ENCODE peak calls at places on chromosomes 12 and 14, in seven cellular contexts. X, W, D, V, Y, R and O are unnamed samples.
A peak's percentile ranks its signal among the peaks of the same experiment; 100 is the strongest.

GRCh38 chr12:116882742-116883141 is 1.5 kb upstream of the HRK start:
- DNase-seq in W (no peak), Y (no peak), D (no peak), X (no peak), R (no peak), V (no peak), O (no peak)

GRCh38 chr14:104477117-104477623 is 102.4 kb upstream of the C14orf180 start:
- DNase-seq in R (no peak), Y (no peak), W (no peak), D (no peak), X (no peak), V (no peak), O (no peak)

GRCh38 chr14:104146651-104147345 is 8.4 kb downstream of the KIF26A start:
- DNase-seq in R (no peak), V (no peak), X (no peak), Y (no peak), W (no peak), D (no peak), O (no peak)

GRCh38 chr14:49460647-49461046 is 125.5 kb downstream of the RPS29 start:
- DNase-seq in W (no peak), D (no peak), X (no peak), Y (no peak), V (no peak), R (no peak), O (no peak)

GRCh38 chr14:55975281-55975905 is 142.8 kb upstream of the PELI2 start:
- DNase-seq in V (no peak), R (no peak), D (no peak), W (no peak), Y (no peak), X (no peak), O (no peak)

GRCh38 chr12:31317471-31318397 is 8.2 kb downstream of the SINHCAF start:
- DNase-seq in V (no peak), R (no peak), D (no peak), W (no peak), Y (no peak), X (no peak), O (no peak)

GRCh38 chr12:68560823-68561422 is 49.8 kb upstream of the RAP1B start:
- DNase-seq in D (no peak), V (no peak), Y (no peak), W (no peak), R (no peak), X (no peak), O (no peak)

GRCh38 chr14:93137864-93138263 is 22.1 kb upstream of the ITPK1 start:
- DNase-seq in W (no peak), V (no peak), Y (peak; percentile 88), R (peak; percentile 83), D (peak; percentile 70), X (peak; percentile 57), O (no peak)

GRCh38 chr12:125183187-125184067 is 118.2 kb downstream of the AACS start:
- DNase-seq in R (peak; percentile 82), D (peak; percentile 72), Y (peak; percentile 80), V (peak; percentile 86), X (peak; percentile 86), W (peak; percentile 67), O (peak; percentile 72)

GRCh38 chr12:24778486-24779304 is 170.2 kb downstream of the BCAT1 start:
- DNase-seq in D (no peak), X (no peak), Y (no peak), W (no peak), R (no peak), V (no peak), O (no peak)

GRCh38 chr14:69539631-69540410 is 34.9 kb downstream of the CCDC177 start:
- DNase-seq in Y (peak; percentile 21), X (no peak), D (no peak), W (no peak), R (peak; percentile 26), V (no peak), O (no peak)

GRCh38 chr12:94263011-94263786 is 114.8 kb downstream of the PLXNC1 start:
- DNase-seq in R (no peak), W (no peak), D (no peak), X (no peak), V (peak; percentile 70), Y (peak; percentile 33), O (peak; percentile 73)

GRCh38 chr12:94261781-94262180 is 113.4 kb downstream of the PLXNC1 start:
- DNase-seq in W (no peak), D (no peak), V (no peak), R (no peak), X (no peak), Y (no peak), O (no peak)

GRCh38 chr12:94263905-94264655 is 115.7 kb downstream of the PLXNC1 start:
- DNase-seq in Y (no peak), W (no peak), X (no peak), V (no peak), D (no peak), R (no peak), O (no peak)

GRCh38 chr12:94261119-94261518 is 112.7 kb downstream of the PLXNC1 start:
- DNase-seq in X (no peak), Y (no peak), V (no peak), W (no peak), D (no peak), R (no peak), O (no peak)

GRCh38 chr12:94262228-94263010 is 114.0 kb downstream of the PLXNC1 start:
- DNase-seq in D (peak; percentile 73), W (peak; percentile 84), X (no peak), R (peak; percentile 71), V (peak; percentile 70), Y (peak; percentile 81), O (peak; percentile 80)
- H3K4me3 ChIP-seq in D (peak overlapping the region; percentile 57), W (peak overlapping the region; percentile 59), X (no peak overlapping the region), R (peak overlapping the region; percentile 2), V (peak overlapping the region; percentile 94), Y (peak overlapping the region; percentile 44), O (peak overlapping the region; percentile 10)

DNA sequence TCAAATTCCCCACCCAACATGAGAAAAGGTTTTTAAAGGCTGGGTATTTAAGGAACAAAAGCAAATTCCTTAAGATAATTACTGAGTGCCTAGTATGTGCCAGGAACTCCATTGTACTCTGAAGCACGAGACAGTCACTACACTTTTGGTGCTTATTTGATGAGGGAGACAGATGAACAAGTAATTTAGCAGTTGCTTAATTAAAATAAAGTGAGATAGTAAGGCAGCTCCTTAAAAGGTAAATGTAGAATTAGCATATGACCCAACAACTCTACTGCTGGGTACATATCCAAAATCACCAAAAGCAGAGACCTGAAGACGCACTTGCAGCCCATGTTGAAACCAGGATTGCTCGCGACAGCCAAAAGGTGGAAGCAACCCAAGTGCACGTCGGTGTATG is 21.3 kb downstream of the POLE start:
- DNase-seq in V (no peak), D (no peak), W (no peak), R (no peak), X (no peak), Y (no peak), O (no peak)
- H3K36me3 ChIP-seq in V (peaks cover 4% of the 10 kb centered on the region), D (peaks cover 1% of the 10 kb centered on the region), W (peaks cover 8% of the 10 kb centered on the region), R (peaks cover 24% of the 10 kb centered on the region), X (peaks cover 95% of the 10 kb centered on the region), Y (no peaks in the 10 kb centered on the region), O (peaks cover 37% of the 10 kb centered on the region)

GRCh38 chr14:73717998-73718741 is 4.0 kb upstream of the PNMA1 start:
- DNase-seq in W (no peak), Y (peak; percentile 48), X (no peak), D (no peak), R (no peak), V (no peak), O (no peak)
- H3K4me3 ChIP-seq in W (peak overlapping the region; percentile 19), Y (peak overlapping the region; percentile 14), X (no peak overlapping the region), D (no peak overlapping the region), R (no peak overlapping the region), V (no peak overlapping the region), O (no peak overlapping the region)

GRCh38 chr12:4290011-4290790 is 16.6 kb downstream of the CCND2 start:
- DNase-seq in W (no peak), X (no peak), R (no peak), D (no peak), V (no peak), Y (no peak), O (no peak)
- H3K36me3 ChIP-seq in W (no peaks in the 10 kb centered on the region), X (no peaks in the 10 kb centered on the region), R (peaks cover 10% of the 10 kb centered on the region), D (no peaks in the 10 kb centered on the region), V (peaks cover 61% of the 10 kb centered on the region), Y (no peaks in the 10 kb centered on the region), O (peaks cover 63% of the 10 kb centered on the region)

GRCh38 chr12:48003226-48004038 is 844 bp downstream of the COL2A1 start:
- DNase-seq in R (no peak), D (no peak), Y (no peak), W (no peak), X (no peak), V (no peak), O (no peak)
- H3K4me3 ChIP-seq in R (no peak overlapping the region), D (peak overlapping the region; percentile 53), Y (peak overlapping the region; percentile 24), W (peak overlapping the region; percentile 62), X (peak overlapping the region; percentile 52), V (peak overlapping the region; percentile 58), O (no peak overlapping the region)

GRCh38 chr12:96329018-96329417 is 71.2 kb downstream of the CDK17 start:
- DNase-seq in V (no peak), D (no peak), R (no peak), X (no peak), Y (no peak), W (no peak), O (no peak)

GRCh38 chr12:96329545-96329944 is 70.7 kb downstream of the CDK17 start:
- DNase-seq in X (no peak), Y (no peak), W (no peak), D (no peak), V (no peak), R (no peak), O (no peak)

GRCh38 chr12:96327346-96327745 is 72.9 kb downstream of the CDK17 start:
- DNase-seq in W (no peak), R (no peak), Y (no peak), X (no peak), V (no peak), D (no peak), O (peak; percentile 53)

GRCh38 chr12:96327889-96328288 is 72.3 kb downstream of the CDK17 start:
- DNase-seq in W (no peak), X (no peak), Y (no peak), D (no peak), V (no peak), R (no peak), O (no peak)

DNA sequence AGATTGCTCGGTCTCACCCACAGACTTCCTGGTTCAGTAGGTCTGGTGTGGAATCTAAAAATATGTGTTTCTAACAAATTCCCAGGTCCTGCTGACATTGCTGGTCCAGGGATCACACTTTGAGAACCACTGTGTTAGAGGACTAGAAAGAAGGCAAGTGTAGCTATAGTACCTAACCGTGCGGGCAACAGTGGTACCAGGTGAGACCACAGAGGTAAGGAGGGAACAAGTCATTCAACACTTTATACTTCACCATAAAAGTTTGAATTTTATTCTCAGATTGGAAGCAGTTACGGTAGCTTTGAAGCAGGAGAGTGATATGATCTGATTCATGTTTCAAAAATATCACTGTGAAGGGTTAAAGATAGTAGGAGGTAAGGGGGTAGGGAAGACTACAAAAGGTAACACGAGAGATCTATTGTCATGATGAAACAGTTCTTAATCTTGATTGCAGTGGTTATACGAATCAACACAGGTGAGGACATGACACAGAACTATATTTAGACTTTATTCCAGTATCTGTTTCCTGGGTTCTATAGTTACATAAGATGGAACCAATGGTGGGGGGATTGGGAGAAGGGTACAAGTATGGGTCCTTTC is 73.5 kb downstream of the CDK17 start:
- DNase-seq in Y (no peak), R (no peak), X (no peak), D (no peak), V (no peak), W (no peak), O (no peak)
- H3K36me3 ChIP-seq in Y (no peaks in the 10 kb centered on the region), R (no peaks in the 10 kb centered on the region), X (peaks cover 22% of the 10 kb centered on the region), D (no peaks in the 10 kb centered on the region), V (no peaks in the 10 kb centered on the region), W (peaks cover 7% of the 10 kb centered on the region), O (peaks cover 2% of the 10 kb centered on the region)